ENCODE peak calls at places on chromosome 4, in nine cellular contexts. X is esophagus squamous epithelium, C is kidney epithelial cell, I is lower leg skin, U is tibial artery, Z is brain microvascular endothelial cell, H is cardiac muscle cell, G is WTC11, K is hepatocyte. N is an unnamed sample.

GRCh38 chr4:4962928-4963327 is 56.3 kb downstream of the CYTL1 start:
- DNase-seq in G (no peak), X (no peak), C (no peak), U (no peak), Z (no peak), I (no peak), H (no peak), K (no peak), N (no peak)

GRCh38 chr4:144732584-144733130 is 86.7 kb downstream of the HHIP start:
- DNase-seq in H (no peak), X (no peak), K (no peak), U (no peak), C (no peak), G (no peak), I (no peak), Z (no peak), N (no peak)

GRCh38 chr4:8671712-8672290 is 79.2 kb downstream of the CPZ start:
- DNase-seq in X (no peak), U (no peak), Z (no peak), G (no peak), C (no peak), H (no peak), K (no peak), I (no peak), N (no peak)

GRCh38 chr4:169174247-169174646 is 96.5 kb downstream of the SH3RF1 start:
- DNase-seq in I (no peak), G (no peak), K (no peak), X (no peak), C (no peak), Z (no peak), H (no peak), U (no peak), N (no peak)

GRCh38 chr4:108774809-108775530 is 12.1 kb upstream of the ETNPPL start:
- DNase-seq in H (no peak), G (no peak), Z (no peak), U (no peak), X (no peak), C (no peak), K (no peak), I (no peak), N (no peak)

GRCh38 chr4:41319553-41319952 is 62.8 kb downstream of the UCHL1 start:
- DNase-seq in U (no peak), C (no peak), I (no peak), X (no peak), K (peak), G (no peak), Z (no peak), H (no peak), N (no peak)

GRCh38 chr4:1042352-1043025 is 31.1 kb downstream of the FGFRL1 start:
- DNase-seq in G (no peak), K (no peak), I (no peak), Z (no peak), H (no peak), X (no peak), C (no peak), U (no peak), N (no peak)

GRCh38 chr4:3123201-3123671 is 48.8 kb downstream of the HTT start:
- DNase-seq in I (no peak), H (no peak), G (no peak), K (peak), U (no peak), C (no peak), Z (peak), X (no peak), N (no peak)

GRCh38 chr4:168830777-168831512 is 179.1 kb downstream of the CBR4 start:
- DNase-seq in X (no peak), C (no peak), H (no peak), K (no peak), Z (no peak), G (no peak), U (no peak), I (no peak), N (no peak)

GRCh38 chr4:33561259-33561658 is 2683.1 kb downstream of the ARAP2 start:
- DNase-seq in Z (no peak), C (no peak), U (no peak), X (no peak), G (no peak), I (no peak), K (no peak), H (no peak), N (no peak)

GRCh38 chr4:33566649-33567048 is 2677.7 kb downstream of the ARAP2 start:
- DNase-seq in H (no peak), X (no peak), K (no peak), Z (no peak), G (no peak), U (no peak), C (no peak), I (no peak), N (no peak)
- TF ChIP-seq CTCF in H (no peak), X (no peak), K (no peak), Z (no peak), G (no peak), U (no peak), C (no peak), I (no peak), N (no peak)

GRCh38 chr4:123788577-123788976 is 392.0 kb downstream of the SPRY1 start:
- DNase-seq in H (no peak), C (no peak), I (no peak), K (no peak), Z (no peak), G (no peak), U (no peak), X (no peak), N (no peak)

GRCh38 chr4:123787710-123788109 is 391.1 kb downstream of the SPRY1 start:
- DNase-seq in H (no peak), C (no peak), Z (no peak), I (no peak), X (no peak), U (no peak), K (no peak), G (no peak), N (no peak)

GRCh38 chr4:123786159-123786915 is 389.7 kb downstream of the SPRY1 start:
- DNase-seq in U (no peak), K (no peak), C (no peak), Z (no peak), I (no peak), H (no peak), X (no peak), G (no peak), N (no peak)

GRCh38 chr4:123785515-123785914 is 388.9 kb downstream of the SPRY1 start:
- DNase-seq in U (peak), X (no peak), Z (peak), C (peak), H (no peak), I (peak), K (no peak), G (peak), N (peak)

DNA sequence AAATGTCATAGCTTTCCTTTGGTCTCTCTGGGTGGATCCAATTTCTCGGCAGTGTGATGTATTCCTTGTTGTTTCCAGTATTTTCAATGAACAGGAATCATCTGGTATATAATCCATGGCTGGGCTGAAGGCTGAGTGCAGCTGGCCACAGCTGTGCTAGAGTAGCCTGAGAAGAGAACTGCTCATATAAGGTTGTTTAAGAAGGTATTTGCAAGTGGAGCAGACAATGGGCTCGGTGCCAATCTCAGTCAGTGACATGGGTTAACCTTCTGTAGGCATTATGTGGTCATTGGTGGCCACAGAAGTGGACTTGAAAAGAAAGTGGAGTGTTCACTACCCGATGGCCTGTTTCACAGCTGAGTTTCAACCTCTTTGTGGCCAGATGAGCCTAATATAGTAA is 390.4 kb downstream of the SPRY1 start:
- DNase-seq in G (no peak), H (no peak), X (no peak), I (no peak), Z (peak), U (no peak), K (peak), C (peak), N (no peak)
- TF ChIP-seq CTCF in G (no peak), H (no peak), X (no peak), I (no peak), Z (no peak), U (no peak), K (no peak), C (no peak), N (no peak)

GRCh38 chr4:118981839-118982381 is 93.3 kb downstream of the SYNPO2 start:
- DNase-seq in Z (peak), C (peak), U (peak), I (peak), H (peak), X (no peak), K (peak), G (peak), N (peak)
- TF ChIP-seq CTCF in Z (peak), C (peak), U (peak), I (no peak), H (peak), X (peak), K (peak), G (peak), N (peak)

DNA sequence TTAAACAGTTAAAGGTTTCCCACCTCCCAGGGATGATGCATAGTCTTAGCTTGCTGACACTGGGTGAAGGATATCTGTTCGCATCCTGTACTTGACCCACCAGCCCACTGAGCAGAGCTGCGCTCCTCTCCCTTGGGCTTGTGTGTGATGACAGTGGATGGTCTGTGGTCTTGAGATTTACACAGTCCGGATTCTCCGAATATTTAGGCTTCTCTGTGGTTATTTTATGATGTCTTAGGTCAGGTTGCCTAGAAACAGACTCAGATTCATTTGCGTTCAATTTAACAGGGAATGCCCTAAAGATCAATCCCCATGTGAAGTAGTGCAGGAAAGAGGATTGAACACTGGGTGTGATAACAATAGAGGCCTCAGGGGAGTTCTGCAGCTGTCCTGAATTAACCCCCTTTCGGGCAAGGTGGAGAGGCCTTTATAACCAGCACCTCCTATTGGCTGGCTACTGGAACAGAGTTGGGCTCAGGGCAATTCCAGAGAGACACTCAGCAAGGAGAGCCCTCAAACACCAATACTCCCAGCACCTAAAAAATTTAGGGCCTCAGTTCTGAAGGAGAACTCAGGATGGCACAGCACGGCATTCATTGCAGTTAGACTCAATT is 653.2 kb upstream of the GALNT7 start:
- DNase-seq in G (peak), I (no peak), X (no peak), H (no peak), Z (peak), C (no peak), U (no peak), K (peak), N (no peak)
- TF ChIP-seq CTCF in G (no peak), I (no peak), X (no peak), H (no peak), Z (peak), C (no peak), U (no peak), K (no peak), N (no peak)

N was measured in omental fat pad.